ENCODE peak calls at places on chromosomes 12 and 14, in six cellular contexts. J, G, S, V, M and Q are unnamed samples.

GRCh38 chr12:65818454-65819382 is 5.6 kb upstream of the HMGA2 start:
- DNase-seq in J (no peak), G (no peak), S (no peak), V (no peak), M (no peak), Q (no peak)

GRCh38 chr14:104659764-104660523 is 29.5 kb upstream of the INF2 start:
- DNase-seq in J (no peak), G (no peak), S (peak; percentile 63), V (no peak), M (no peak), Q (no peak)

GRCh38 chr14:45716506-45716905 is 463.5 kb upstream of the MIS18BP1 start:
- DNase-seq in J (no peak), G (peak; percentile 7), S (no peak), V (no peak), M (no peak), Q (no peak)

GRCh38 chr14:50344831-50345563 is 32.9 kb downstream of the DMAC2L start:
- DNase-seq in J (no peak), G (no peak), S (no peak), V (no peak), M (peak; percentile 27), Q (peak; percentile 45)

GRCh38 chr12:65824314-65824563 is at the start of gene HMGA2:
- DNase-seq in J (peak; percentile 46), G (peak; percentile 88), S (no peak), V (peak; percentile 87), M (no peak), Q (peak; percentile 82)

GRCh38 chr12:52826611-52827498 is 7.3 kb downstream of the KRT79 start:
- DNase-seq in J (no peak), G (no peak), S (no peak), V (no peak), M (no peak), Q (peak; percentile 32)

GRCh38 chr12:75725505-75726120 is 214.2 kb upstream of the KRR1 start:
- DNase-seq in J (no peak), G (peak; percentile 87), S (no peak), V (no peak), M (no peak), Q (peak; percentile 47)

GRCh38 chr14:93994919-93995682 is 2.0 kb upstream of the CCDC197 start:
- DNase-seq in J (no peak), G (peak; percentile 86), S (no peak), V (no peak), M (no peak), Q (peak; percentile 70)

GRCh38 chr12:7345232-7345631 is 41.4 kb downstream of the ACSM4 start:
- DNase-seq in J (no peak), G (peak; percentile 22), S (no peak), V (no peak), M (no peak), Q (no peak)

GRCh38 chr14:80388980-80389711 is 177.8 kb upstream of the DIO2 start:
- DNase-seq in J (no peak), G (peak; percentile 74), S (no peak), V (no peak), M (peak; percentile 55), Q (peak; percentile 87)

GRCh38 chr12:124567673-124568373 is 411 bp upstream of the NCOR2 start:
- DNase-seq in J (peak; percentile 93), G (peak; percentile 91), S (peak; percentile 94), V (peak; percentile 98), M (peak; percentile 92), Q (peak; percentile 98)